ENCODE peak calls at places on chromosomes 6 and 20, in six cellular contexts. One of them, this sample, is unnamed. For H3K9me3, the result is how much of the 10 kb centered on the place peaks cover.

GRCh38 chr6:137791281-137792159 is 75.5 kb upstream of the TNFAIP3 start:
- DNase-seq in endodermal cell: no peak
- DNase-seq in upper lobe of right lung: no peak
- DNase-seq in A673: no peak
- DNase-seq in breast epithelium: no peak
- DNase-seq in ovary: no peak
- DNase-seq in this sample: no peak

GRCh38 chr6:35024601-35025054 is 116.5 kb downstream of the TCP11 start:
- DNase-seq in endodermal cell: peak
- DNase-seq in upper lobe of right lung: peak
- DNase-seq in A673: no peak
- DNase-seq in breast epithelium: no peak
- DNase-seq in ovary: no peak
- DNase-seq in this sample: peak

GRCh38 chr6:13526718-13527668 is 39.6 kb upstream of the GFOD1 start:
- DNase-seq in endodermal cell: no peak
- DNase-seq in upper lobe of right lung: no peak
- DNase-seq in A673: peak
- DNase-seq in breast epithelium: no peak
- DNase-seq in ovary: no peak
- DNase-seq in this sample: no peak

GRCh38 chr20:62723351-62723750 is 14.7 kb downstream of the NTSR1 start:
- DNase-seq in endodermal cell: no peak
- DNase-seq in upper lobe of right lung: no peak
- DNase-seq in A673: no peak
- DNase-seq in breast epithelium: no peak
- DNase-seq in ovary: no peak
- DNase-seq in this sample: no peak

GRCh38 chr6:154386848-154387717 is 30.5 kb upstream of the IPCEF1 start:
- DNase-seq in endodermal cell: no peak
- DNase-seq in upper lobe of right lung: no peak
- DNase-seq in A673: peak
- DNase-seq in breast epithelium: no peak
- DNase-seq in ovary: no peak
- DNase-seq in this sample: no peak

GRCh38 chr6:132962936-132963579 is 148.7 kb downstream of the RPS12 start:
- DNase-seq in endodermal cell: peak
- DNase-seq in upper lobe of right lung: peak
- DNase-seq in A673: peak
- DNase-seq in breast epithelium: peak
- DNase-seq in ovary: peak
- DNase-seq in this sample: peak

GRCh38 chr6:84866715-84867114 is 102.3 kb upstream of the TBX18 start:
- DNase-seq in endodermal cell: no peak
- DNase-seq in upper lobe of right lung: no peak
- DNase-seq in A673: no peak
- DNase-seq in breast epithelium: no peak
- DNase-seq in ovary: no peak
- DNase-seq in this sample: no peak

GRCh38 chr6:157524735-157525134 is 143.7 kb downstream of the ZDHHC14 start:
- DNase-seq in endodermal cell: no peak
- DNase-seq in upper lobe of right lung: no peak
- DNase-seq in A673: no peak
- DNase-seq in breast epithelium: no peak
- DNase-seq in ovary: no peak
- DNase-seq in this sample: no peak

GRCh38 chr20:58650181-58650775 is 805 bp upstream of the STX16 start:
- DNase-seq in endodermal cell: peak
- DNase-seq in upper lobe of right lung: peak
- DNase-seq in A673: no peak
- DNase-seq in breast epithelium: no peak
- DNase-seq in ovary: peak
- DNase-seq in this sample: peak

GRCh38 chr6:36958775-36959554 is 4.4 kb downstream of the PI16 start:
- DNase-seq in endodermal cell: peak
- DNase-seq in upper lobe of right lung: peak
- DNase-seq in A673: no peak
- DNase-seq in breast epithelium: no peak
- DNase-seq in ovary: no peak
- DNase-seq in this sample: no peak

GRCh38 chr20:59006167-59006863 is 739 bp downstream of the CTSZ start:
- DNase-seq in endodermal cell: peak
- DNase-seq in upper lobe of right lung: peak
- DNase-seq in A673: no peak
- DNase-seq in breast epithelium: no peak
- DNase-seq in ovary: peak
- DNase-seq in this sample: no peak

GRCh38 chr6:109008061-109008460 is 86.6 kb downstream of the SESN1 start:
- DNase-seq in endodermal cell: no peak
- DNase-seq in upper lobe of right lung: no peak
- DNase-seq in A673: no peak
- DNase-seq in breast epithelium: no peak
- DNase-seq in ovary: no peak
- DNase-seq in this sample: no peak

GRCh38 chr20:10925767-10926166 is 252.0 kb upstream of the JAG1 start:
- DNase-seq in endodermal cell: no peak
- DNase-seq in upper lobe of right lung: no peak
- DNase-seq in A673: no peak
- DNase-seq in breast epithelium: no peak
- DNase-seq in ovary: no peak
- DNase-seq in this sample: no peak

GRCh38 chr6:30888472-30889137 is 4.3 kb downstream of the DDR1 start:
- DNase-seq in endodermal cell: no peak
- DNase-seq in upper lobe of right lung: peak
- DNase-seq in A673: peak
- DNase-seq in breast epithelium: no peak
- DNase-seq in ovary: peak
- DNase-seq in this sample: no peak

GRCh38 chr6:4772750-4773149 is 3.5 kb upstream of the CDYL start:
- DNase-seq in endodermal cell: peak
- DNase-seq in upper lobe of right lung: no peak
- DNase-seq in A673: no peak
- DNase-seq in breast epithelium: no peak
- DNase-seq in ovary: no peak
- DNase-seq in this sample: no peak

GRCh38 chr6:37622639-37623038 is 75.0 kb downstream of the MDGA1 start:
- DNase-seq in endodermal cell: peak
- DNase-seq in upper lobe of right lung: no peak
- DNase-seq in A673: no peak
- DNase-seq in breast epithelium: no peak
- DNase-seq in ovary: no peak
- DNase-seq in this sample: no peak

DNA sequence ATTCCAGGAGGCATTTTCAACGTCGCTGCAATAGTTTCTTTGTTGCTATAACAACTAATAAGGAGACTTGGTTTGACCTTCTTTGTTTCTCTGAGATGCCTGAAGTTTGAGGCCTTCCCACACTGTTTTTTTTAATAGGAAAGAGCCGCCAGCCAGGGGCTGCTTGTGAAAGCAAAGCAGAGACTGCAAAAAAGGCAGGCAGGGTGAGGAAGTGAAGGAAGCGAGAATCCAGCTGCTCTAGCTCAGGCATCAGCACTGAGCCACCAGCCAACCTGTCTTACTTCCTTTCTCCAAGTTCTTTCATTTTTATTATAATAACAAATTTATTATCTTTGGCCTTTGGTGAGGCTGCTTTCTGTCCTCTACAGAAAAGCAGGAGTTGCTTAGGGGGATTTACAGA is 179.1 kb downstream of the DOK5 start:
- DNase-seq in endodermal cell: no peak
- DNase-seq in upper lobe of right lung: no peak
- DNase-seq in A673: no peak
- DNase-seq in breast epithelium: no peak
- DNase-seq in ovary: no peak
- DNase-seq in this sample: no peak
- H3K9me3 ChIP-seq in endodermal cell: under half
- H3K9me3 ChIP-seq in upper lobe of right lung: under half
- H3K9me3 ChIP-seq in A673: under half
- H3K9me3 ChIP-seq in breast epithelium: under half
- H3K9me3 ChIP-seq in ovary: under half
- H3K9me3 ChIP-seq in this sample: under half

GRCh38 chr20:46559685-46560440 is 9.4 kb upstream of the OCSTAMP start:
- DNase-seq in endodermal cell: no peak
- DNase-seq in upper lobe of right lung: no peak
- DNase-seq in A673: no peak
- DNase-seq in breast epithelium: no peak
- DNase-seq in ovary: no peak
- DNase-seq in this sample: peak
- TF ChIP-seq CTCF in endodermal cell: peak
- TF ChIP-seq CTCF in upper lobe of right lung: no peak
- TF ChIP-seq CTCF in A673: peak
- TF ChIP-seq CTCF in breast epithelium: no peak
- TF ChIP-seq CTCF in ovary: no peak
- TF ChIP-seq CTCF in this sample: no peak

GRCh38 chr20:46014517-46015396 is 6.0 kb downstream of the MMP9 start:
- DNase-seq in endodermal cell: no peak
- DNase-seq in upper lobe of right lung: no peak
- DNase-seq in A673: no peak
- DNase-seq in breast epithelium: no peak
- DNase-seq in ovary: no peak
- DNase-seq in this sample: peak
- H3K4me3 ChIP-seq in endodermal cell: no peak
- H3K4me3 ChIP-seq in upper lobe of right lung: no peak
- H3K4me3 ChIP-seq in A673: peak
- H3K4me3 ChIP-seq in breast epithelium: no peak
- H3K4me3 ChIP-seq in ovary: no peak
- H3K4me3 ChIP-seq in this sample: peak

GRCh38 chr6:125688138-125688537 is 61.3 kb upstream of the HEY2 start:
- DNase-seq in endodermal cell: no peak
- DNase-seq in upper lobe of right lung: no peak
- DNase-seq in A673: no peak
- DNase-seq in breast epithelium: no peak
- DNase-seq in ovary: no peak
- DNase-seq in this sample: no peak

DNA sequence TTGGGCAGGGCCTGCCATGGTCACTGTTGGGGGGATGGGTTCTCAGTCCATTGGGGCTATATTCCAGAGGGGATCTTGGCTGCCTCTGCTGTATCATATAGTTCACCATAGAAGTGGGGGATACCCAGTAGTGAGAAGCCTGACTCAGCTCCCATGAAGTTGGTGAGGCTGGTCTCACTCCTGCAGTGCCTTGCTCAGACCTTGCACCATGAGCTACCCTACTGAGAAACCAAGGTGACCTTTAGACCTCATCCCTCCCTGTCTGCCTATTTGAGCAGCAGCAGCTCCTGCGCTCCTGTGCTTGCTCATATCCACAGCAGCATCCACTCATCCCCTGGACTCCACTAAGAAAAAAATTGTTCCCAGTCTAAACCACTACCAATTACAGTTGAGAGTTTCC is 56.0 kb upstream of the HEY2 start:
- DNase-seq in endodermal cell: no peak
- DNase-seq in upper lobe of right lung: no peak
- DNase-seq in A673: no peak
- DNase-seq in breast epithelium: no peak
- DNase-seq in ovary: no peak
- DNase-seq in this sample: no peak
- H3K9me3 ChIP-seq in endodermal cell: under half
- H3K9me3 ChIP-seq in upper lobe of right lung: under half
- H3K9me3 ChIP-seq in A673: under half
- H3K9me3 ChIP-seq in breast epithelium: under half
- H3K9me3 ChIP-seq in ovary: under half
- H3K9me3 ChIP-seq in this sample: under half

GRCh38 chr20:38601216-38602184 is at the start of gene ARHGAP40:
- DNase-seq in endodermal cell: peak
- DNase-seq in upper lobe of right lung: no peak
- DNase-seq in A673: peak
- DNase-seq in breast epithelium: peak
- DNase-seq in ovary: no peak
- DNase-seq in this sample: no peak
- TF ChIP-seq CTCF in endodermal cell: peak
- TF ChIP-seq CTCF in upper lobe of right lung: no peak
- TF ChIP-seq CTCF in A673: peak
- TF ChIP-seq CTCF in breast epithelium: peak
- TF ChIP-seq CTCF in ovary: no peak
- TF ChIP-seq CTCF in this sample: no peak

GRCh38 chr6:28537065-28537464 is 11.4 kb downstream of the GPX5 start:
- DNase-seq in endodermal cell: peak
- DNase-seq in upper lobe of right lung: no peak
- DNase-seq in A673: peak
- DNase-seq in breast epithelium: no peak
- DNase-seq in ovary: no peak
- DNase-seq in this sample: no peak
- H3K4me3 ChIP-seq in endodermal cell: peak
- H3K4me3 ChIP-seq in upper lobe of right lung: no peak
- H3K4me3 ChIP-seq in A673: peak
- H3K4me3 ChIP-seq in breast epithelium: no peak
- H3K4me3 ChIP-seq in ovary: no peak
- H3K4me3 ChIP-seq in this sample: peak

GRCh38 chr20:30485331-30486102 is 771.9 kb upstream of the DEFB115 start:
- DNase-seq in endodermal cell: peak
- DNase-seq in upper lobe of right lung: no peak
- DNase-seq in A673: no peak
- DNase-seq in breast epithelium: no peak
- DNase-seq in ovary: no peak
- DNase-seq in this sample: no peak

GRCh38 chr20:30487947-30488926 is 769.2 kb upstream of the DEFB115 start:
- DNase-seq in endodermal cell: no peak
- DNase-seq in upper lobe of right lung: no peak
- DNase-seq in A673: no peak
- DNase-seq in breast epithelium: no peak
- DNase-seq in ovary: no peak
- DNase-seq in this sample: no peak

GRCh38 chr20:30486103-30486478 is 771.4 kb upstream of the DEFB115 start:
- DNase-seq in endodermal cell: no peak
- DNase-seq in upper lobe of right lung: no peak
- DNase-seq in A673: no peak
- DNase-seq in breast epithelium: no peak
- DNase-seq in ovary: no peak
- DNase-seq in this sample: no peak

GRCh38 chr20:30484749-30485070 is 772.8 kb upstream of the DEFB115 start:
- DNase-seq in endodermal cell: no peak
- DNase-seq in upper lobe of right lung: no peak
- DNase-seq in A673: no peak
- DNase-seq in breast epithelium: no peak
- DNase-seq in ovary: no peak
- DNase-seq in this sample: no peak

GRCh38 chr20:30484009-30484748 is 773.3 kb upstream of the DEFB115 start:
- DNase-seq in endodermal cell: peak
- DNase-seq in upper lobe of right lung: no peak
- DNase-seq in A673: no peak
- DNase-seq in breast epithelium: no peak
- DNase-seq in ovary: no peak
- DNase-seq in this sample: no peak
- H3K9me3 ChIP-seq in endodermal cell: under half
- H3K9me3 ChIP-seq in upper lobe of right lung: under half
- H3K9me3 ChIP-seq in A673: under half
- H3K9me3 ChIP-seq in breast epithelium: under half
- H3K9me3 ChIP-seq in ovary: under half
- H3K9me3 ChIP-seq in this sample: under half

GRCh38 chr6:149711711-149712110 is 6.2 kb downstream of the LATS1 start:
- DNase-seq in endodermal cell: no peak
- DNase-seq in upper lobe of right lung: no peak
- DNase-seq in A673: no peak
- DNase-seq in breast epithelium: no peak
- DNase-seq in ovary: no peak
- DNase-seq in this sample: no peak
- TF ChIP-seq CTCF in endodermal cell: no peak
- TF ChIP-seq CTCF in upper lobe of right lung: no peak
- TF ChIP-seq CTCF in A673: no peak
- TF ChIP-seq CTCF in breast epithelium: no peak
- TF ChIP-seq CTCF in ovary: no peak
- TF ChIP-seq CTCF in this sample: no peak